ENCODE peak calls at places on chromosomes 7 and 10, in five cellular contexts. D is H9, G is trophoblast cell, I is mesenchymal stem cell, N is H1. F is an unnamed sample.

GRCh38 chr10:23031318-23031717 is 64.1 kb upstream of the MSRB2 start:
- DNase-seq in I (no peak), D (no peak), N (no peak), G (peak), F (no peak)

GRCh38 chr7:98286093-98286525 is 4.6 kb downstream of the BRI3 start:
- DNase-seq in N (no peak), D (no peak), G (peak), I (peak), F (no peak)

GRCh38 chr7:30348083-30348560 is 63.7 kb downstream of the ZNRF2 start:
- DNase-seq in N (no peak), G (peak), D (no peak), I (peak), F (no peak)

GRCh38 chr10:18651324-18652007 is at the start of gene NSUN6:
- DNase-seq in D (peak), N (peak), G (peak), I (peak), F (peak)

GRCh38 chr7:139159900-139160675 is 50.6 kb upstream of the ZC3HAV1 start:
- DNase-seq in I (peak), N (no peak), D (no peak), G (no peak), F (no peak)

GRCh38 chr7:138875794-138876193 is 77.8 kb upstream of the ATP6V0A4 start:
- DNase-seq in N (no peak), D (no peak), G (peak), I (peak), F (no peak)

GRCh38 chr10:131701131-131701947 is 199.5 kb upstream of the PPP2R2D start:
- DNase-seq in I (no peak), N (no peak), D (peak), G (no peak), F (no peak)

GRCh38 chr10:123459371-123460224 is 206.6 kb upstream of the GPR26 start:
- DNase-seq in I (no peak), D (peak), N (peak), G (no peak), F (no peak)

GRCh38 chr7:110830778-110831177 is 260.1 kb upstream of the LRRN3 start:
- DNase-seq in I (peak), N (no peak), G (peak), D (no peak), F (no peak)

GRCh38 chr7:27245124-27245797 is 2.7 kb downstream of the EVX1 start:
- DNase-seq in N (peak), I (no peak), D (peak), G (no peak), F (no peak)

GRCh38 chr10:47307381-47307780 is 7.4 kb downstream of the GDF10 start:
- DNase-seq in D (no peak), N (no peak), G (no peak), I (no peak), F (no peak)

GRCh38 chr7:154827007-154827406 is 175.9 kb downstream of the PAXIP1 start:
- DNase-seq in D (no peak), N (no peak), I (no peak), G (no peak), F (no peak)

GRCh38 chr7:80488406-80488805 is 23.5 kb downstream of the GNAT3 start:
- DNase-seq in N (no peak), G (peak), I (peak), D (no peak), F (no peak)

GRCh38 chr10:31836569-31837406 is 91.8 kb downstream of the ARHGAP12 start:
- DNase-seq in D (peak), G (peak), I (peak), N (no peak), F (peak)

GRCh38 chr10:6088721-6089333 is at the start of gene RBM17:
- DNase-seq in G (peak), D (peak), N (peak), I (peak), F (peak)
- H2AK5ac ChIP-seq in G (peak), D (no peak), N (peak), I (no peak), F (peak)

DNA sequence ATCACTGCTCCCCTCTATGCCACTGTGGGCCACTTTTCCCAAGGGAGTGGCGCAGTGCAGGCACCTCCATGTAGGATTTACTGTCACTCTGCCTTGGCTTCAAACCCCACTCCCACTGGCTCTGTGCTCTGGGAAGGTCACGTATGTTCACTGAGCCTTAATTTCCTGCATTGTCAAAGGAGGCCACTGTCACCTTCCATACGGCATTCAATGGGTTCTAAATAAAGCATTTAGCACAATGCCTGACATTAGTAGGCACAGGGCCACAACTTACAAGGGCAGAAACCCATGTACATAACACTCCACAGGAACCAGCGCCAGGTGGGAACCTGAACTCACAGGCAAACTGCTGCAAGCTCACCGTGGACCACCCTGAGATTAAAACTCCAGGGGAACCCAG is 196.4 kb downstream of the USP6NL start:
- DNase-seq in D (no peak), G (no peak), N (no peak), I (no peak), F (no peak)
- H2BK12ac ChIP-seq in D (no peak), G (no peak), N (no peak), I (no peak), F (no peak)

DNA sequence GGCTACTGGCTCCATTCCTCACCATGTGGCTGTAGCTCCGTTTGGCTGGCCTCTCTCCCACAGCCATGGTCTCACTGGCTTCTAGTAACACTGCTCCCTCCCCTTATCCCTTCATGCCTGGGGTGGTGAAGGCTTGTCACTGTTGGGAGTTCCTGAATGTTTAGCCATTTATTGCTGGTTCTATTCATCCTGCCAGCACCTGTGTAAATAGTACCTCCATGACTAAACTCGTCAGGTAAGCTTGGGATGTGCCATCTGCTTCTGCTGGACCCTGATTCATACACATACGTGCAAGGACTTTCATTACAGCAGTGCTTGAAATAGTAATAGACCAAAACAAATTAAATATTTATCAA is 61.6 kb downstream of the CCDC71L start:
- DNase-seq in N (no peak), D (no peak), I (no peak), G (peak), F (no peak)
- H2AFZ ChIP-seq in N (peak), D (peak), I (peak), G (peak), F (peak)

GRCh38 chr7:94556028-94556427 is 46.4 kb downstream of the CASD1 start:
- DNase-seq in D (no peak), N (no peak), I (no peak), G (no peak), F (no peak)
- H2AK5ac ChIP-seq in D (no peak), N (no peak), I (no peak), G (no peak), F (no peak)

GRCh38 chr10:44323838-44324237 is 61.1 kb downstream of the CXCL12 start:
- DNase-seq in G (no peak), I (no peak), D (no peak), N (peak), F (no peak)
- H2BK12ac ChIP-seq in G (no peak), I (no peak), D (no peak), N (no peak), F (no peak)

GRCh38 chr7:20598479-20599419 is 16.7 kb upstream of the ABCB5 start:
- DNase-seq in I (peak), D (no peak), N (no peak), G (no peak), F (peak)
- H2AFZ ChIP-seq in I (no peak), D (no peak), N (no peak), G (no peak), F (peak)

GRCh38 chr10:110061687-110062086 is 53.9 kb downstream of the ADD3 start:
- DNase-seq in G (no peak), I (no peak), D (no peak), N (no peak), F (no peak)

GRCh38 chr10:110058215-110058614 is 50.4 kb downstream of the ADD3 start:
- DNase-seq in D (no peak), N (no peak), I (peak), G (no peak), F (no peak)

GRCh38 chr10:110056822-110057221 is 49.0 kb downstream of the ADD3 start:
- DNase-seq in D (no peak), G (no peak), N (no peak), I (peak), F (no peak)

GRCh38 chr10:110059965-110060364 is 52.2 kb downstream of the ADD3 start:
- DNase-seq in N (no peak), I (peak), D (no peak), G (no peak), F (no peak)

DNA sequence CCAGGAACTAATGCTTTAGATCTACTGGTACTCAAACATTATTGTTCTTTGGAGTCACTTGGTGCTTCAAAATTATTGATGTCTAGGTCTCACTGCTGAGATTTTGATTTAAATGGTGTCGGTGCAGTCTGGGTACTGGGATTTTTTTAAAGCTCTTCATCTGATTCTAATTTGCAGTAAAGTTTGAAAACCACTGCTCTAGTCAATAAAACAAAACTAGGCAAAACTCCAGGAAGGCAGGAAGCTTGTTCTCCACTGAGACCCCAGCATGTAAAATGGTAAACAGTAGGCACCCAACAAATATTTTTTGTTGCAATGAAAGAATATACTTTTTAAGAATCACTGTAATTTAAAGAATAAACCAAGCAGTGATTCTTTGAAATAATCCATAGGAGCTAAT is 49.7 kb downstream of the ADD3 start:
- DNase-seq in N (no peak), D (no peak), I (no peak), G (no peak), F (no peak)
- H2AK5ac ChIP-seq in N (no peak), D (no peak), I (peak), G (no peak), F (no peak)

F was measured in neuronal stem cell.